ENCODE peak calls at places on chromosomes 3 and 15, in nine cellular contexts. I, E, H, G, Y, Q, M, Z and V are unnamed samples.

GRCh38 chr3:59433546-59433945 is 383.7 kb upstream of the CFAP20DC start:
- DNase-seq in Z (no peak), H (no peak), Y (no peak), Q (no peak), E (no peak), I (no peak), G (no peak), M (no peak), V (no peak)

GRCh38 chr3:73024836-73025235 is 28.2 kb downstream of the PPP4R2 start:
- DNase-seq in E (no peak), I (peak; percentile 70), Y (no peak), G (no peak), Z (no peak), H (no peak), M (no peak), Q (peak; percentile 11), V (no peak)

GRCh38 chr15:89122532-89123525 is 34.6 kb downstream of the ABHD2 start:
- DNase-seq in G (no peak), Z (no peak), E (no peak), I (peak; percentile 91), H (peak; percentile 85), Y (no peak), M (no peak), Q (peak; percentile 75), V (no peak)

GRCh38 chr3:42556089-42556632 is 25.6 kb downstream of the SEC22C start:
- DNase-seq in Q (no peak), I (peak; percentile 30), M (no peak), Z (no peak), H (no peak), G (no peak), Y (no peak), E (no peak), V (no peak)

GRCh38 chr3:100354850-100355249 is 20.3 kb downstream of the NIT2 start:
- DNase-seq in Y (no peak), Z (no peak), I (no peak), Q (peak; percentile 82), G (no peak), H (no peak), M (no peak), E (no peak), V (no peak)

GRCh38 chr15:64443747-64444621 is 16.4 kb upstream of the ZNF609 start:
- DNase-seq in Q (peak; percentile 89), H (peak; percentile 79), E (no peak), M (no peak), Y (no peak), I (peak; percentile 89), G (no peak), Z (no peak), V (no peak)

GRCh38 chr15:79929412-79929811 is 32.6 kb upstream of the MTHFS start:
- DNase-seq in Y (no peak), M (no peak), E (no peak), G (no peak), H (no peak), Z (no peak), I (no peak), Q (no peak), V (no peak)

GRCh38 chr3:177037241-177037640 is 160.0 kb downstream of the TBL1XR1 start:
- DNase-seq in Y (no peak), E (peak; percentile 27), I (peak; percentile 62), Z (no peak), G (no peak), Q (no peak), M (no peak), H (peak; percentile 40), V (no peak)

GRCh38 chr3:31896643-31897433 is 84.2 kb downstream of the OSBPL10 start:
- DNase-seq in I (no peak), G (no peak), Q (no peak), H (no peak), E (no peak), Y (no peak), Z (no peak), M (no peak), V (no peak)